ENCODE peak calls at places on chromosomes 7 and 10, in eight cellular contexts. One of them, this sample, is unnamed.

GRCh38 chr7:64625114-64626082 is 40.5 kb upstream of the ZNF107 start:
- DNase-seq in AG04450: no peak
- DNase-seq in PC-3: peak
- DNase-seq in heart right ventricle: no peak
- DNase-seq in pancreas: no peak
- DNase-seq in suprapubic skin: no peak
- DNase-seq in dorsolateral prefrontal cortex: no peak
- DNase-seq in stomach: no peak
- DNase-seq in this sample: no peak

GRCh38 chr10:129339841-129340240 is 127.2 kb upstream of the MGMT start:
- DNase-seq in suprapubic skin: no peak
- DNase-seq in heart right ventricle: no peak
- DNase-seq in AG04450: no peak
- DNase-seq in PC-3: no peak
- DNase-seq in pancreas: no peak
- DNase-seq in stomach: no peak
- DNase-seq in dorsolateral prefrontal cortex: no peak
- DNase-seq in this sample: no peak

GRCh38 chr7:156234666-156235494 is 405.7 kb upstream of the RNF32 start:
- DNase-seq in suprapubic skin: no peak
- DNase-seq in AG04450: no peak
- DNase-seq in stomach: no peak
- DNase-seq in pancreas: no peak
- DNase-seq in heart right ventricle: no peak
- DNase-seq in dorsolateral prefrontal cortex: no peak
- DNase-seq in PC-3: no peak
- DNase-seq in this sample: no peak

GRCh38 chr10:14565199-14565598 is 209.5 kb downstream of the FAM107B start:
- DNase-seq in pancreas: no peak
- DNase-seq in AG04450: no peak
- DNase-seq in heart right ventricle: no peak
- DNase-seq in PC-3: no peak
- DNase-seq in suprapubic skin: no peak
- DNase-seq in dorsolateral prefrontal cortex: no peak
- DNase-seq in stomach: no peak
- DNase-seq in this sample: no peak

GRCh38 chr7:76129836-76130235 is 71.9 kb upstream of the SRRM3 start:
- DNase-seq in PC-3: no peak
- DNase-seq in stomach: no peak
- DNase-seq in heart right ventricle: no peak
- DNase-seq in suprapubic skin: no peak
- DNase-seq in pancreas: no peak
- DNase-seq in dorsolateral prefrontal cortex: no peak
- DNase-seq in AG04450: no peak
- DNase-seq in this sample: no peak

GRCh38 chr7:49775949-49776443 is 2.6 kb downstream of the VWC2 start:
- DNase-seq in AG04450: no peak
- DNase-seq in dorsolateral prefrontal cortex: no peak
- DNase-seq in heart right ventricle: no peak
- DNase-seq in stomach: no peak
- DNase-seq in pancreas: no peak
- DNase-seq in PC-3: no peak
- DNase-seq in suprapubic skin: no peak
- DNase-seq in this sample: no peak

GRCh38 chr10:130577039-130577438 is 440.8 kb downstream of the GLRX3 start:
- DNase-seq in PC-3: no peak
- DNase-seq in AG04450: no peak
- DNase-seq in heart right ventricle: no peak
- DNase-seq in pancreas: no peak
- DNase-seq in dorsolateral prefrontal cortex: no peak
- DNase-seq in suprapubic skin: no peak
- DNase-seq in stomach: no peak
- DNase-seq in this sample: no peak

GRCh38 chr7:55568613-55569268 is 3.6 kb downstream of the VOPP1 start:
- DNase-seq in dorsolateral prefrontal cortex: no peak
- DNase-seq in AG04450: no peak
- DNase-seq in PC-3: no peak
- DNase-seq in suprapubic skin: no peak
- DNase-seq in heart right ventricle: no peak
- DNase-seq in pancreas: no peak
- DNase-seq in stomach: no peak
- DNase-seq in this sample: peak

GRCh38 chr7:23383225-23383624 is 84.1 kb downstream of the MALSU1 start:
- DNase-seq in stomach: no peak
- DNase-seq in dorsolateral prefrontal cortex: no peak
- DNase-seq in AG04450: no peak
- DNase-seq in PC-3: peak
- DNase-seq in suprapubic skin: no peak
- DNase-seq in heart right ventricle: no peak
- DNase-seq in pancreas: no peak
- DNase-seq in this sample: peak

GRCh38 chr10:20897146-20897834 is at the start of gene NEBL:
- DNase-seq in suprapubic skin: no peak
- DNase-seq in AG04450: no peak
- DNase-seq in dorsolateral prefrontal cortex: no peak
- DNase-seq in heart right ventricle: peak
- DNase-seq in PC-3: no peak
- DNase-seq in stomach: no peak
- DNase-seq in pancreas: no peak
- DNase-seq in this sample: no peak

GRCh38 chr7:101402081-101402779 is 39.6 kb downstream of the COL26A1 start:
- DNase-seq in heart right ventricle: no peak
- DNase-seq in suprapubic skin: no peak
- DNase-seq in pancreas: peak
- DNase-seq in AG04450: no peak
- DNase-seq in dorsolateral prefrontal cortex: peak
- DNase-seq in PC-3: peak
- DNase-seq in stomach: no peak
- DNase-seq in this sample: peak

GRCh38 chr10:33478675-33479125 is 144.2 kb upstream of the NRP1 start:
- DNase-seq in AG04450: no peak
- DNase-seq in heart right ventricle: no peak
- DNase-seq in stomach: no peak
- DNase-seq in pancreas: no peak
- DNase-seq in suprapubic skin: no peak
- DNase-seq in PC-3: no peak
- DNase-seq in dorsolateral prefrontal cortex: no peak
- DNase-seq in this sample: no peak

GRCh38 chr7:39406464-39406863 is 159.7 kb upstream of the YAE1 start:
- DNase-seq in dorsolateral prefrontal cortex: no peak
- DNase-seq in suprapubic skin: no peak
- DNase-seq in pancreas: no peak
- DNase-seq in stomach: peak
- DNase-seq in PC-3: no peak
- DNase-seq in AG04450: no peak
- DNase-seq in heart right ventricle: no peak
- DNase-seq in this sample: no peak

GRCh38 chr7:150926066-150926465 is 52.1 kb downstream of the KCNH2 start:
- DNase-seq in PC-3: no peak
- DNase-seq in heart right ventricle: no peak
- DNase-seq in AG04450: no peak
- DNase-seq in suprapubic skin: no peak
- DNase-seq in pancreas: no peak
- DNase-seq in stomach: no peak
- DNase-seq in dorsolateral prefrontal cortex: no peak
- DNase-seq in this sample: no peak

GRCh38 chr7:150924256-150924851 is 53.8 kb downstream of the KCNH2 start:
- DNase-seq in heart right ventricle: no peak
- DNase-seq in stomach: peak
- DNase-seq in AG04450: no peak
- DNase-seq in pancreas: no peak
- DNase-seq in PC-3: no peak
- DNase-seq in suprapubic skin: no peak
- DNase-seq in dorsolateral prefrontal cortex: no peak
- DNase-seq in this sample: no peak

GRCh38 chr7:150927157-150927953 is 50.8 kb downstream of the KCNH2 start:
- DNase-seq in heart right ventricle: no peak
- DNase-seq in pancreas: no peak
- DNase-seq in PC-3: no peak
- DNase-seq in dorsolateral prefrontal cortex: no peak
- DNase-seq in AG04450: no peak
- DNase-seq in stomach: no peak
- DNase-seq in suprapubic skin: no peak
- DNase-seq in this sample: no peak

GRCh38 chr7:150931199-150931869 is 46.8 kb downstream of the KCNH2 start:
- DNase-seq in suprapubic skin: no peak
- DNase-seq in pancreas: no peak
- DNase-seq in stomach: peak
- DNase-seq in PC-3: no peak
- DNase-seq in AG04450: no peak
- DNase-seq in heart right ventricle: no peak
- DNase-seq in dorsolateral prefrontal cortex: no peak
- DNase-seq in this sample: no peak

DNA sequence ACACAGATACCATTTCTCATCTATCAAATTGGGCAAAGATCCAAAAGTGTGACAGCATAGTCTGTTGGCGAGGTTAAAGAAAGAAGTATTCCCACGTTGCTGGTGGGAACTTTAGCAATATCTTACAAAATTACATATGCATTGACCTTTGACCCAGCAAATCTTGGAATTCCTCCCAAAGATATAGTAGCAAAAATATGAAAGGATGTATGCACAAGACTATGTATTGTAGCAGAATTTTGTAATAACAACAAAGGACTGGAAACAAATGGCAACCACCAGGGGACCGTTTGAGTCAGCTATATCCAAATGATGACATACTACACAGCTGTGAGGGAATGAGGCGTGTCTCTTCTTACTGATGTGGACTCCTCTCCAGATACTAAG is 50.2 kb downstream of the KCNH2 start:
- DNase-seq in suprapubic skin: no peak
- DNase-seq in heart right ventricle: no peak
- DNase-seq in AG04450: no peak
- DNase-seq in stomach: no peak
- DNase-seq in dorsolateral prefrontal cortex: no peak
- DNase-seq in pancreas: no peak
- DNase-seq in PC-3: peak
- DNase-seq in this sample: no peak
- TF ChIP-seq CTCF in suprapubic skin: no peak
- TF ChIP-seq CTCF in heart right ventricle: no peak
- TF ChIP-seq CTCF in AG04450: no peak
- TF ChIP-seq CTCF in stomach: no peak
- TF ChIP-seq CTCF in dorsolateral prefrontal cortex: no peak
- TF ChIP-seq CTCF in pancreas: no peak
- TF ChIP-seq CTCF in PC-3: peak
- TF ChIP-seq CTCF in this sample: no peak

GRCh38 chr10:74011762-74012161 is 13.8 kb downstream of the VCL start:
- DNase-seq in heart right ventricle: peak
- DNase-seq in AG04450: peak
- DNase-seq in pancreas: no peak
- DNase-seq in stomach: no peak
- DNase-seq in dorsolateral prefrontal cortex: no peak
- DNase-seq in suprapubic skin: no peak
- DNase-seq in PC-3: peak
- DNase-seq in this sample: peak
- H3K4me3 ChIP-seq in heart right ventricle: no peak
- H3K4me3 ChIP-seq in AG04450: no peak
- H3K4me3 ChIP-seq in pancreas: no peak
- H3K4me3 ChIP-seq in stomach: no peak
- H3K4me3 ChIP-seq in dorsolateral prefrontal cortex: no peak
- H3K4me3 ChIP-seq in suprapubic skin: no peak
- H3K4me3 ChIP-seq in PC-3: peak
- H3K4me3 ChIP-seq in this sample: no peak

DNA sequence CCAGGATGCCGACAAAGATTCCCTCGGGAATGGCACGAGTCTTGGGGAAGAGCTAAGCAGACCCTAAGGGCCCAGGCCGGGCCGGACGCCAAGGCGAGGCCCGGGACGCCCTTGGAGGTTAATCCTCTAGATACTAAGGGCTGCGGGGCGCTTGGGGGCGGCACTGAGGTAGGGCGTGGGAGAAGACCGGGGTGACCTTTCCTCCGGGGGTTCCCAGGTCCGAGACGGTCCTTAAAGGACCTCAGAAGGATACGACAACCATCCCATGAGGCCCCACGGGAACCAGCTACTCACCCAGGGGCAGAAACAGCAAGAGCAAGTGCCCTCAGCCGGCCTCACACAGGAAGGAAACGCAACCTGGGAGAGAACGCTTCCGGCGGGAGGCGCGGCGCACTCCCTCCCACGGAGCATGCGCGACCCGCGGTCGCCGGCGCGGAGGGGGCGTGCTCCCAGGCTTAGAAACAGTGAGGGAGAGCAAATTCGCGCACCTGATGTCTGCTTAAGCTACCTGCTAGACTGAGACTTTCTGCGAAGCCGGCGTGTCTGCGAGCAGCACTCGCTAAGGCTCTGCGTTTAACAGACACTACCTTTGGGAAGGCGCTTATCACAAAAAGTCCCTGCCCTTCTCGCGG is at the start of gene ATAD1:
- DNase-seq in pancreas: peak
- DNase-seq in PC-3: peak
- DNase-seq in dorsolateral prefrontal cortex: peak
- DNase-seq in suprapubic skin: peak
- DNase-seq in AG04450: peak
- DNase-seq in stomach: peak
- DNase-seq in heart right ventricle: peak
- DNase-seq in this sample: peak
- TF ChIP-seq CTCF in pancreas: no peak
- TF ChIP-seq CTCF in PC-3: peak
- TF ChIP-seq CTCF in dorsolateral prefrontal cortex: no peak
- TF ChIP-seq CTCF in suprapubic skin: peak
- TF ChIP-seq CTCF in AG04450: peak
- TF ChIP-seq CTCF in stomach: no peak
- TF ChIP-seq CTCF in heart right ventricle: no peak
- TF ChIP-seq CTCF in this sample: peak

GRCh38 chr10:49115796-49116508 is 630 bp upstream of the VSTM4 start:
- DNase-seq in PC-3: no peak
- DNase-seq in AG04450: no peak
- DNase-seq in stomach: no peak
- DNase-seq in dorsolateral prefrontal cortex: no peak
- DNase-seq in suprapubic skin: no peak
- DNase-seq in heart right ventricle: no peak
- DNase-seq in pancreas: no peak
- DNase-seq in this sample: no peak

GRCh38 chr10:49115015-49115795 is at the start of gene VSTM4:
- DNase-seq in pancreas: peak
- DNase-seq in PC-3: no peak
- DNase-seq in stomach: no peak
- DNase-seq in dorsolateral prefrontal cortex: peak
- DNase-seq in suprapubic skin: no peak
- DNase-seq in heart right ventricle: peak
- DNase-seq in AG04450: peak
- DNase-seq in this sample: peak

GRCh38 chr10:49113741-49114141 is 1.6 kb downstream of the VSTM4 start:
- DNase-seq in dorsolateral prefrontal cortex: no peak
- DNase-seq in stomach: no peak
- DNase-seq in heart right ventricle: no peak
- DNase-seq in AG04450: no peak
- DNase-seq in suprapubic skin: no peak
- DNase-seq in PC-3: no peak
- DNase-seq in pancreas: no peak
- DNase-seq in this sample: peak

GRCh38 chr10:49112851-49113250 is 2.5 kb downstream of the VSTM4 start:
- DNase-seq in heart right ventricle: no peak
- DNase-seq in suprapubic skin: no peak
- DNase-seq in pancreas: no peak
- DNase-seq in AG04450: no peak
- DNase-seq in dorsolateral prefrontal cortex: no peak
- DNase-seq in stomach: no peak
- DNase-seq in PC-3: no peak
- DNase-seq in this sample: no peak

DNA sequence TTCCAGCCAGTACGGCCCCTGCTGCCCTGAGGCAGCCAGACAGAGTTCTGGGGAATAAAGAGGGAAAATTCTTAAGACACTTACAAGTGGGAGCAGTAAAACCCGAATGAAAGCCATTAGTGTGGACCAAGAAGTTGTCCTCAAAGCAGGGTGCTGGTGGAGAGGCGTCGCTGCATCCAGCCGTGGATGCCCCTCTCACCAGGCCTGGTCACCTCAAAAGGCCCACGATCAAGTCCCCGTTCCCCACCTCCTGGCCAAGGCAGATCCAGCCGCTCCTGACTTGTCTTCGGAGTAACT is 656 bp downstream of the VSTM4 start:
- DNase-seq in heart right ventricle: no peak
- DNase-seq in stomach: no peak
- DNase-seq in dorsolateral prefrontal cortex: no peak
- DNase-seq in pancreas: no peak
- DNase-seq in suprapubic skin: no peak
- DNase-seq in AG04450: no peak
- DNase-seq in PC-3: no peak
- DNase-seq in this sample: no peak
- H3K4me3 ChIP-seq in heart right ventricle: peak
- H3K4me3 ChIP-seq in stomach: peak
- H3K4me3 ChIP-seq in dorsolateral prefrontal cortex: peak
- H3K4me3 ChIP-seq in pancreas: peak
- H3K4me3 ChIP-seq in suprapubic skin: peak
- H3K4me3 ChIP-seq in AG04450: peak
- H3K4me3 ChIP-seq in PC-3: no peak
- H3K4me3 ChIP-seq in this sample: peak